ENCODE peak calls at places on chromosomes 7 and 10, in six cellular contexts. P is hypothalamus, M is DMS153, Q is spleen, K is T1000, E is RKO. O is an unnamed sample.

GRCh38 chr7:105890290-105890997 is 14.0 kb upstream of the ATXN7L1 start:
- DNase-seq in P (no peak), M (no peak), Q (peak; percentile 56), K (no peak), E (no peak), O (peak; percentile 46)

GRCh38 chr10:23058366-23058765 is 37.0 kb upstream of the MSRB2 start:
- DNase-seq in P (no peak), M (no peak), Q (no peak), K (no peak), E (no peak), O (no peak)

GRCh38 chr7:87876759-87877234 is 504 bp downstream of the DBF4 start:
- DNase-seq in P (peak; percentile 45), M (no peak), Q (peak; percentile 93), K (no peak), E (peak; percentile 68), O (peak; percentile 66)

GRCh38 chr10:76453997-76454396 is 1022.6 kb downstream of the LRMDA start:
- DNase-seq in P (no peak), M (no peak), Q (no peak), K (no peak), E (no peak), O (no peak)

GRCh38 chr7:47498229-47499056 is 83.5 kb downstream of the TNS3 start:
- DNase-seq in P (no peak), M (no peak), Q (peak; percentile 80), K (no peak), E (no peak), O (no peak)

GRCh38 chr7:116834815-116835533 is 27.4 kb upstream of the CAPZA2 start:
- DNase-seq in P (no peak), M (no peak), Q (no peak), K (no peak), E (peak; percentile 54), O (peak; percentile 54)

GRCh38 chr10:129713659-129714265 is 246.7 kb downstream of the MGMT start:
- DNase-seq in P (no peak), M (no peak), Q (peak; percentile 51), K (no peak), E (no peak), O (no peak)

GRCh38 chr7:100674441-100675407 is 1.2 kb downstream of the GNB2 start:
- DNase-seq in P (no peak), M (no peak), Q (peak; percentile 92), K (no peak), E (peak; percentile 53), O (no peak)

GRCh38 chr10:72334832-72335393 is 19.8 kb downstream of the DNAJB12 start:
- DNase-seq in P (peak; percentile 70), M (no peak), Q (peak; percentile 99), K (no peak), E (no peak), O (peak; percentile 100)

GRCh38 chr7:80603940-80604339 is 34.5 kb upstream of the CD36 start:
- DNase-seq in P (no peak), M (no peak), Q (no peak), K (no peak), E (no peak), O (no peak)

GRCh38 chr10:230758-231157 is 95.5 kb downstream of the ZMYND11 start:
- DNase-seq in P (no peak), M (no peak), Q (no peak), K (no peak), E (peak; percentile 47), O (peak; percentile 14)

GRCh38 chr7:105519353-105519752 is 2.7 kb downstream of the PUS7 start:
- DNase-seq in P (no peak), M (no peak), Q (no peak), K (no peak), E (peak; percentile 66), O (no peak)

GRCh38 chr10:72879245-72879644 is 14.3 kb upstream of the OIT3 start:
- DNase-seq in P (no peak), M (no peak), Q (no peak), K (no peak), E (no peak), O (no peak)

GRCh38 chr10:128709975-128710794 is 584.0 kb upstream of the MKI67 start:
- DNase-seq in P (no peak), M (no peak), Q (no peak), K (no peak), E (no peak), O (no peak)

GRCh38 chr7:101420436-101420835 is 57.8 kb downstream of the COL26A1 start:
- DNase-seq in P (no peak), M (no peak), Q (no peak), K (no peak), E (no peak), O (no peak)

GRCh38 chr7:1169409-1170368 is 9.7 kb upstream of the ZFAND2A start:
- DNase-seq in P (peak; percentile 64), M (no peak), Q (peak; percentile 85), K (peak; percentile 49), E (no peak), O (peak; percentile 74)

GRCh38 chr7:134959810-134960209 is 26.5 kb upstream of the AGBL3 start:
- DNase-seq in P (no peak), M (no peak), Q (no peak), K (no peak), E (no peak), O (no peak)

GRCh38 chr7:92835140-92835850 is 1.1 kb downstream of the CDK6 start:
- DNase-seq in P (peak; percentile 27), M (no peak), Q (peak; percentile 92), K (no peak), E (peak; percentile 88), O (peak; percentile 85)

GRCh38 chr7:73918926-73919693 is 58.2 kb downstream of the TMEM270 start:
- DNase-seq in P (no peak), M (no peak), Q (peak; percentile 67), K (no peak), E (no peak), O (no peak)

GRCh38 chr7:101426303-101427011 is 63.8 kb downstream of the COL26A1 start:
- DNase-seq in P (no peak), M (no peak), Q (no peak), K (no peak), E (no peak), O (no peak)

GRCh38 chr10:81116990-81117389 is 579.3 kb downstream of the SH2D4B start:
- DNase-seq in P (no peak), M (no peak), Q (no peak), K (no peak), E (peak; percentile 5), O (no peak)

GRCh38 chr10:121655254-121656142 is 57.3 kb upstream of the FGFR2 start:
- DNase-seq in P (no peak), M (no peak), Q (no peak), K (no peak), E (no peak), O (no peak)

GRCh38 chr10:123021517-123021916 is 12.7 kb downstream of the ACADSB start:
- DNase-seq in P (no peak), M (no peak), Q (no peak), K (no peak), E (peak; percentile 33), O (peak; percentile 14)

GRCh38 chr10:1515780-1516491 is 221.4 kb downstream of the ADARB2 start:
- DNase-seq in P (no peak), M (peak; percentile 11), Q (no peak), K (no peak), E (no peak), O (no peak)

GRCh38 chr7:74094224-74095095 is 10.9 kb downstream of the LIMK1 start:
- DNase-seq in P (peak; percentile 7), M (peak; percentile 36), Q (peak; percentile 93), K (peak; percentile 68), E (peak; percentile 92), O (peak; percentile 99)

GRCh38 chr7:123580406-123581161 is 21.0 kb upstream of the ASB15 start:
- DNase-seq in P (no peak), M (peak; percentile 64), Q (no peak), K (no peak), E (peak; percentile 78), O (peak; percentile 67)

GRCh38 chr7:121012919-121013318 is 24.4 kb downstream of the CPED1 start:
- DNase-seq in P (no peak), M (no peak), Q (no peak), K (no peak), E (no peak), O (peak; percentile 58)

GRCh38 chr10:58754419-58755180 is 241.9 kb downstream of the BICC1 start:
- DNase-seq in P (no peak), M (no peak), Q (no peak), K (no peak), E (no peak), O (no peak)

GRCh38 chr10:112852308-112852707 is 97.7 kb upstream of the TCF7L2 start:
- DNase-seq in P (peak; percentile 25), M (no peak), Q (no peak), K (no peak), E (no peak), O (no peak)

GRCh38 chr7:110573862-110574528 is 516.9 kb upstream of the LRRN3 start:
- DNase-seq in P (no peak), M (no peak), Q (no peak), K (peak; percentile 6), E (peak; percentile 71), O (peak; percentile 5)

GRCh38 chr7:103799298-103799697 is 190.2 kb downstream of the RELN start:
- DNase-seq in P (no peak), M (no peak), Q (no peak), K (no peak), E (no peak), O (no peak)

GRCh38 chr10:43205681-43206390 is 61.0 kb downstream of the RASGEF1A start:
- DNase-seq in P (no peak), M (no peak), Q (no peak), K (no peak), E (no peak), O (no peak)

GRCh38 chr10:93471110-93471651 is 11.0 kb downstream of the MYOF start:
- DNase-seq in P (no peak), M (no peak), Q (no peak), K (peak; percentile 64), E (peak; percentile 96), O (peak; percentile 97)

GRCh38 chr10:11754620-11755019 is 12.4 kb downstream of the ECHDC3 start:
- DNase-seq in P (no peak), M (no peak), Q (no peak), K (no peak), E (no peak), O (no peak)

O was measured in LHCN-M2.